ENCODE peak calls at places on chromosomes 1 and 21, in five cellular contexts. Y is BE2C, Z is tibial nerve, W is psoas muscle, C is endothelial cell of umbilical vein. L is an unnamed sample.

GRCh38 chr21:41769106-41769505 is 2.3 kb upstream of the RIPK4 start:
- DNase-seq in Y (no peak), C (no peak), W (no peak), Z (no peak), L (peak)

GRCh38 chr1:229643996-229644748 is 18.1 kb downstream of the URB2 start:
- DNase-seq in C (no peak), Y (no peak), W (no peak), Z (no peak), L (no peak)

GRCh38 chr1:65265296-65266271 is 43.8 kb upstream of the DNAJC6 start:
- DNase-seq in Z (no peak), C (peak), W (no peak), Y (peak), L (peak)

GRCh38 chr1:56798053-56798471 is 21.1 kb downstream of the FYB2 start:
- DNase-seq in Z (no peak), C (no peak), Y (no peak), W (no peak), L (no peak)

GRCh38 chr1:25989860-25990650 is 7.8 kb downstream of the PAFAH2 start:
- DNase-seq in C (no peak), Y (no peak), Z (no peak), W (no peak), L (no peak)

GRCh38 chr1:152072311-152072710 is 16.6 kb downstream of the TCHHL1 start:
- DNase-seq in C (no peak), Y (no peak), W (no peak), Z (no peak), L (no peak)

GRCh38 chr21:37874481-37874880 is 41.8 kb downstream of the KCNJ6 start:
- DNase-seq in W (no peak), Z (no peak), Y (no peak), C (no peak), L (no peak)

GRCh38 chr1:241717975-241718374 is 65.9 kb downstream of the WDR64 start:
- DNase-seq in C (no peak), Y (no peak), Z (no peak), W (no peak), L (no peak)

GRCh38 chr1:190170321-190170720 is 307.3 kb downstream of the BRINP3 start:
- DNase-seq in W (no peak), Y (no peak), C (peak), Z (no peak), L (no peak)

GRCh38 chr1:210250998-210251679 is 18.5 kb downstream of the SERTAD4 start:
- DNase-seq in W (peak), C (peak), Y (peak), Z (peak), L (peak)

GRCh38 chr1:157137773-157138219 is 399 bp downstream of the ETV3 start:
- DNase-seq in Z (no peak), Y (no peak), W (no peak), C (no peak), L (no peak)

GRCh38 chr1:157135070-157135469 is 3.1 kb downstream of the ETV3 start:
- DNase-seq in Y (no peak), C (no peak), Z (no peak), W (no peak), L (no peak)

GRCh38 chr1:157137051-157137772 is 983 bp downstream of the ETV3 start:
- DNase-seq in Z (peak), Y (no peak), W (no peak), C (peak), L (no peak)

GRCh38 chr1:157135646-157136045 is 2.5 kb downstream of the ETV3 start:
- DNase-seq in Z (no peak), C (no peak), W (no peak), Y (no peak), L (no peak)

GRCh38 chr1:157136133-157136532 is 2.1 kb downstream of the ETV3 start:
- DNase-seq in Z (no peak), Y (no peak), C (no peak), W (no peak), L (no peak)
- TF ChIP-seq CTCF in Z (no peak), Y (no peak), C (no peak), W (no peak), L (no peak)

DNA sequence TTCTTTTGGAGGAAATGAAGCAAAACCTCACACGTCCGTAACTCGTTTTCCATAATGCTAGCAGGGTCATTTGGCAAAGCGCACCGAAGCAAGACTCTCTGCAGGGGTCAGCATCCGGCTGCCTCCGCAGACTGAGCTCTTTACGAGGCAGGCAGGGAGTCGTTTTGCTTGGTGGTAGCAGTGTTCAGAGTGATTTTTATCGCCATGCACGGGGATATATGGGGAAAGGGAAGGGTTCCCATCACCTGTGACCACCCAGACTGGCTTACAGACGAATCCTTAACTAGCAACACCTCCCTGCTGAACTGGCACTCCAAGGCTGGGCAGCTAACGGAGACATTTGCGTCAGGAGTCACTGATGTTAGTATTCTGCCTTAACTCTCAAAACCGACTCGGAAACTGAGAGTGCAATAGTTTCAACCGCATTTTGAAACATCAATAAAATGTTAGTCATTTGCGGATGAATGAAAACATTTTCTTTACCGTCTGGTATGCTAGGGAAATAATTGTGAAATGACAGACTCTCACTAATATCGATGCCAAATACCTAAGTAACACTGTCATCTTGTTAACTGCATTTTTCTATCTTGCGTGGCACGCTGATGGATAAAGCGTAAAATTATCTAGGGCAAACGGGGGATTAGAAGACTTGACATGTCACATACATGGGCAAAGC is 2.2 kb upstream of the NEGR1 start:
- DNase-seq in C (peak), Y (peak), W (peak), Z (peak), L (peak)
- TF ChIP-seq CTCF in C (no peak), Y (peak), W (no peak), Z (no peak), L (no peak)

GRCh38 chr1:178946416-178946815 is 75.5 kb upstream of the ANGPTL1 start:
- DNase-seq in W (no peak), Y (no peak), C (no peak), Z (no peak), L (no peak)
- TF ChIP-seq CTCF in W (no peak), Y (no peak), C (no peak), Z (no peak), L (no peak)

DNA sequence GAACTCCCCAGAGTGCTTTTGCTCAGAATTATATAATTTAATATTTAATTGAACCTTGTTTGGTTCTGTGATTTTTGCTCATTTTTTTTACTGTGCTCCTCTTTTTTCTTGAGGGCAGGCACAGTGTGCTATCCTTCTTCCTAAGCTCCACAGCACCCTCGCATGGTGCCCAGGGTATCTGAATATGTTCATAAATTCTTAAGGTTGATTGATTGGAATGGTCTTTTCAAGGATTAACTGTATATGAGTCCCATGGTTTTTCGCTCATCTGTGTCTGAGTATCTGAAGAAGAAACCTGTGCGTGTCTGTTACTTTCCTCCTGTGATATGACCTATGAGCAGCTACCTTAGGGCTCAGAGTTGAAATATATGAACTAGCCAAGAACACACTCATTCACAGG is 393.7 kb downstream of the HLX start:
- DNase-seq in W (no peak), Z (no peak), C (peak), Y (no peak), L (no peak)
- TF ChIP-seq CTCF in W (no peak), Z (no peak), C (no peak), Y (no peak), L (no peak)

GRCh38 chr1:156608981-156609380 is 7.7 kb upstream of the GPATCH4 start:
- DNase-seq in C (peak), Z (no peak), Y (peak), W (no peak), L (no peak)
- TF ChIP-seq CTCF in C (peak), Z (peak), Y (peak), W (peak), L (no peak)

GRCh38 chr1:42756956-42757891 is 9.6 kb downstream of the P3H1 start:
- DNase-seq in Y (peak), W (no peak), C (peak), Z (peak), L (no peak)

GRCh38 chr1:42757892-42758275 is 8.9 kb downstream of the P3H1 start:
- DNase-seq in C (no peak), W (no peak), Y (no peak), Z (no peak), L (no peak)

GRCh38 chr1:42761567-42761966 is 5.3 kb downstream of the P3H1 start:
- DNase-seq in W (no peak), Z (no peak), Y (no peak), C (no peak), L (no peak)

GRCh38 chr1:42758641-42759040 is 8.2 kb downstream of the P3H1 start:
- DNase-seq in W (no peak), Y (no peak), C (no peak), Z (no peak), L (no peak)

GRCh38 chr1:42759114-42759513 is 7.7 kb downstream of the P3H1 start:
- DNase-seq in C (no peak), W (no peak), Z (no peak), Y (no peak), L (no peak)
- TF ChIP-seq CTCF in C (no peak), W (no peak), Z (no peak), Y (no peak), L (no peak)

GRCh38 chr1:62926681-62927252 is 142.8 kb downstream of the ATG4C start:
- DNase-seq in Z (no peak), Y (no peak), C (no peak), W (no peak), L (no peak)
- TF ChIP-seq CTCF in Z (no peak), Y (no peak), C (no peak), W (no peak), L (no peak)

L was measured in tibial artery.